ENCODE peak calls at places on chromosomes 16 and 17, in nine cellular contexts. K, V, G, Z, J, R, A, S and U are unnamed samples.

GRCh38 chr16:89599451-89599858 is 14.0 kb upstream of the DPEP1 start:
- DNase-seq in J (peak), A (no peak), R (no peak), S (peak), G (no peak), V (peak), Z (no peak), K (no peak), U (peak)

GRCh38 chr17:77404812-77405581 is 264.2 kb downstream of the SEC14L1 start:
- DNase-seq in Z (no peak), V (no peak), K (peak), S (peak), J (no peak), G (peak), R (peak), A (peak), U (no peak)

GRCh38 chr16:15775209-15775608 is 81.6 kb downstream of the MYH11 start:
- DNase-seq in R (no peak), J (no peak), V (no peak), G (peak), Z (no peak), S (peak), K (no peak), A (no peak), U (no peak)

GRCh38 chr16:80323808-80324195 is 217.0 kb upstream of the DYNLRB2 start:
- DNase-seq in A (no peak), K (no peak), J (no peak), S (no peak), G (no peak), R (no peak), V (no peak), Z (no peak), U (no peak)

GRCh38 chr16:77299395-77299794 is 100.2 kb downstream of the SYCE1L start:
- DNase-seq in A (no peak), V (no peak), S (peak), J (no peak), G (no peak), R (no peak), Z (no peak), K (no peak), U (no peak)

GRCh38 chr17:1898332-1898731 is 68.5 kb downstream of the RPA1 start:
- DNase-seq in G (no peak), R (no peak), A (no peak), S (no peak), J (no peak), K (no peak), V (no peak), Z (no peak), U (no peak)

GRCh38 chr17:64441772-64442549 is 7.0 kb upstream of the MILR1 start:
- DNase-seq in G (no peak), S (no peak), V (no peak), J (no peak), Z (no peak), K (no peak), R (no peak), A (no peak), U (no peak)

GRCh38 chr16:3173892-3174617 is 13.9 kb upstream of the OR1F1 start:
- DNase-seq in V (peak), A (no peak), Z (no peak), J (peak), K (no peak), G (no peak), R (no peak), S (peak), U (no peak)

GRCh38 chr16:8727857-8728618 is 53.6 kb downstream of the ABAT start:
- DNase-seq in S (no peak), Z (no peak), K (no peak), J (no peak), A (no peak), R (no peak), V (no peak), G (no peak), U (no peak)

GRCh38 chr16:75273054-75273925 is 21.9 kb upstream of the BCAR1 start:
- DNase-seq in Z (no peak), K (no peak), G (no peak), V (no peak), S (no peak), J (no peak), R (no peak), A (no peak), U (peak)

GRCh38 chr17:22467720-22468119 is 775.4 kb downstream of the KCNJ18 start:
- DNase-seq in Z (no peak), G (no peak), V (no peak), K (no peak), A (no peak), R (no peak), J (no peak), S (no peak), U (no peak)

GRCh38 chr16:4533490-4533889 is 5.1 kb downstream of the CDIP1 start:
- DNase-seq in V (no peak), S (no peak), R (no peak), J (no peak), Z (no peak), K (no peak), G (no peak), A (no peak), U (no peak)

GRCh38 chr17:37828313-37829124 is 83.7 kb upstream of the HNF1B start:
- DNase-seq in S (no peak), R (no peak), Z (no peak), G (no peak), K (no peak), A (no peak), J (no peak), V (no peak), U (no peak)

GRCh38 chr16:84643180-84643583 is 5.1 kb upstream of the KLHL36 start:
- DNase-seq in G (peak), S (peak), V (no peak), K (no peak), Z (no peak), J (no peak), A (peak), R (no peak), U (peak)

GRCh38 chr16:78133919-78134318 is 34.5 kb downstream of the WWOX start:
- DNase-seq in K (no peak), G (no peak), J (peak), A (no peak), R (no peak), Z (no peak), V (no peak), S (no peak), U (no peak)

GRCh38 chr16:31221357-31222160 is 4.6 kb upstream of the PYDC1 start:
- DNase-seq in R (no peak), A (no peak), J (no peak), S (no peak), G (no peak), Z (no peak), K (no peak), V (no peak), U (no peak)

GRCh38 chr17:76545918-76546555 is 6.2 kb downstream of the PRCD start:
- DNase-seq in A (no peak), J (no peak), S (no peak), G (no peak), K (no peak), Z (no peak), R (no peak), V (no peak), U (no peak)

GRCh38 chr16:24670623-24671454 is 58.6 kb upstream of the TNRC6A start:
- DNase-seq in S (peak), G (no peak), V (peak), R (no peak), Z (peak), J (peak), A (peak), K (no peak), U (peak)

GRCh38 chr16:64615647-64616280 is 506.1 kb downstream of the CDH11 start:
- DNase-seq in K (no peak), V (peak), S (no peak), Z (no peak), G (no peak), A (no peak), J (peak), R (no peak), U (peak)

GRCh38 chr17:45131616-45132301 is 556 bp downstream of the PLCD3 start:
- DNase-seq in V (peak), J (no peak), K (peak), S (peak), R (peak), A (peak), G (no peak), Z (peak), U (peak)

GRCh38 chr17:29195465-29196081 is 15.4 kb upstream of the MYO18A start:
- DNase-seq in R (no peak), J (no peak), V (no peak), A (no peak), S (peak), Z (no peak), G (no peak), K (no peak), U (no peak)

GRCh38 chr17:69417545-69418483 is 3.3 kb downstream of the MAP2K6 start:
- DNase-seq in K (no peak), A (no peak), V (no peak), J (no peak), G (no peak), S (no peak), R (no peak), Z (no peak), U (no peak)

GRCh38 chr17:46013502-46014165 is 14.6 kb downstream of the STH start:
- DNase-seq in A (no peak), Z (peak), K (no peak), R (no peak), V (no peak), S (no peak), J (no peak), G (no peak), U (no peak)

GRCh38 chr17:75542728-75543336 is 17.3 kb downstream of the LLGL2 start:
- DNase-seq in K (no peak), V (no peak), S (no peak), G (no peak), R (no peak), J (no peak), Z (no peak), A (no peak), U (no peak)

GRCh38 chr17:2053380-2054261 is 1.3 kb upstream of the HIC1 start:
- DNase-seq in A (peak), G (no peak), R (peak), V (peak), K (peak), J (peak), S (no peak), Z (peak), U (peak)

GRCh38 chr17:59046192-59046591 is 60.5 kb downstream of the TRIM37 start:
- DNase-seq in R (no peak), A (no peak), J (no peak), S (no peak), K (no peak), Z (no peak), G (no peak), V (no peak), U (no peak)

GRCh38 chr17:77445030-77445907 is 304.5 kb downstream of the SEC14L1 start:
- DNase-seq in R (peak), V (no peak), S (peak), J (no peak), Z (no peak), A (peak), G (no peak), K (peak), U (no peak)

GRCh38 chr17:17778308-17779014 is 58.3 kb downstream of the SREBF1 start:
- DNase-seq in A (peak), R (no peak), V (no peak), G (no peak), S (no peak), J (no peak), Z (no peak), K (no peak), U (peak)

GRCh38 chr16:66512589-66513404 is 37.1 kb downstream of the TK2 start:
- DNase-seq in J (no peak), K (no peak), A (no peak), R (no peak), V (no peak), S (no peak), Z (no peak), G (no peak), U (no peak)